ENCODE peak calls at places on chromosomes 1 and 21, in four cellular contexts. Q is stimulated activated CD4-positive, alpha-beta T cell treated with anti-CD3 and anti-CD28 coated beads, TNF-alpha, amount 100 ng/mL, for 1 hour; O is hepatic stellate cell; V is CD8-positive, alpha-beta memory T cell. A is an unnamed sample.

GRCh38 chr1:56898005-56898373 is 43.4 kb downstream of the C8A start:
- DNase-seq in Q (no peak), O (no peak), V (no peak), A (no peak)

GRCh38 chr1:205211839-205212241 is 338 bp upstream of the DSTYK start:
- DNase-seq in Q (no peak), O (no peak), V (no peak), A (no peak)

GRCh38 chr1:77322061-77322900 is 40.5 kb downstream of the AK5 start:
- DNase-seq in Q (no peak), O (peak; percentile 23), V (no peak), A (peak; percentile 97)

GRCh38 chr1:79090985-79091384 is 84.5 kb upstream of the ADGRL4 start:
- DNase-seq in Q (no peak), O (no peak), V (no peak), A (peak; percentile 59)

GRCh38 chr1:85936470-85936869 is 220.1 kb downstream of the COL24A1 start:
- DNase-seq in Q (no peak), O (no peak), V (no peak), A (no peak)

GRCh38 chr1:25799758-25800537 is at the start of gene SELENON:
- DNase-seq in Q (no peak), O (peak; percentile 78), V (peak; percentile 59), A (no peak)

GRCh38 chr1:232996143-232996542 is 45.7 kb downstream of the NTPCR start:
- DNase-seq in Q (no peak), O (no peak), V (no peak), A (no peak)

GRCh38 chr21:35920428-35920827 is 139.9 kb downstream of the SETD4 start:
- DNase-seq in Q (no peak), O (no peak), V (no peak), A (no peak)

GRCh38 chr1:40694353-40694874 is 2.9 kb downstream of the NFYC start:
- DNase-seq in Q (no peak), O (no peak), V (no peak), A (no peak)

GRCh38 chr1:228090613-228091081 is 8.1 kb downstream of the ARF1 start:
- DNase-seq in Q (no peak), O (peak; percentile 46), V (peak; percentile 35), A (peak; percentile 38)

GRCh38 chr21:42310411-42311001 is 4.7 kb downstream of the TFF3 start:
- DNase-seq in Q (no peak), O (no peak), V (no peak), A (no peak)

GRCh38 chr21:35303085-35303484 is 254.0 kb upstream of the RUNX1 start:
- DNase-seq in Q (no peak), O (peak; percentile 35), V (no peak), A (peak; percentile 97)

GRCh38 chr1:6918286-6918907 is 133.1 kb downstream of the CAMTA1 start:
- DNase-seq in Q (no peak), O (no peak), V (no peak), A (peak; percentile 64)

GRCh38 chr1:112974646-112975045 is 18.6 kb upstream of the SLC16A1 start:
- DNase-seq in Q (no peak), O (no peak), V (no peak), A (no peak)

GRCh38 chr1:9361630-9362256 is 69.0 kb downstream of the SPSB1 start:
- DNase-seq in Q (no peak), O (no peak), V (no peak), A (no peak)

GRCh38 chr21:16195896-16196443 is 466.2 kb downstream of the USP25 start:
- DNase-seq in Q (no peak), O (no peak), V (no peak), A (peak; percentile 35)

GRCh38 chr1:180720753-180721152 is 88.9 kb downstream of the XPR1 start:
- DNase-seq in Q (no peak), O (no peak), V (no peak), A (peak; percentile 2)

GRCh38 chr21:19256934-19257660 is 853.5 kb upstream of the TMPRSS15 start:
- DNase-seq in Q (no peak), O (no peak), V (no peak), A (no peak)

GRCh38 chr1:76868154-76868882 is 1.0 kb downstream of the ST6GALNAC5 start:
- DNase-seq in Q (no peak), O (peak; percentile 23), V (no peak), A (no peak)

GRCh38 chr1:45230537-45230936 is 24.1 kb upstream of the ZSWIM5 start:
- DNase-seq in Q (no peak), O (no peak), V (no peak), A (peak; percentile 30)

GRCh38 chr1:9145021-9145668 is 16.2 kb upstream of the GPR157 start:
- DNase-seq in Q (no peak), O (peak; percentile 38), V (peak; percentile 38), A (peak; percentile 55)

GRCh38 chr1:207459008-207459407 is 4.9 kb downstream of the CR2 start:
- DNase-seq in Q (no peak), O (no peak), V (peak; percentile 47), A (no peak)

GRCh38 chr1:18932387-18932786 is 24.1 kb downstream of the IFFO2 start:
- DNase-seq in Q (no peak), O (no peak), V (no peak), A (peak; percentile 88)

GRCh38 chr1:12275370-12275769 is 45.5 kb downstream of the VPS13D start:
- DNase-seq in Q (no peak), O (peak; percentile 26), V (no peak), A (no peak)

GRCh38 chr1:31765041-31765467 is 914 bp upstream of the ADGRB2 start:
- DNase-seq in Q (no peak), O (no peak), V (no peak), A (no peak)

GRCh38 chr21:36237441-36237840 is 80.8 kb downstream of the DOP1B start:
- DNase-seq in Q (no peak), O (no peak), V (no peak), A (peak; percentile 96)

GRCh38 chr1:185073725-185074124 is 28.4 kb downstream of the RNF2 start:
- DNase-seq in Q (no peak), O (no peak), V (no peak), A (no peak)

GRCh38 chr1:181038399-181038873 is 4.7 kb downstream of the MR1 start:
- DNase-seq in Q (no peak), O (peak; percentile 81), V (peak; percentile 76), A (peak; percentile 79)

GRCh38 chr1:29240400-29240837 is 4.1 kb downstream of the PTPRU start:
- DNase-seq in Q (no peak), O (no peak), V (no peak), A (no peak)

GRCh38 chr1:211210965-211211364 is 48.2 kb upstream of the RCOR3 start:
- DNase-seq in Q (no peak), O (no peak), V (no peak), A (no peak)

GRCh38 chr1:51690285-51690961 is 73.5 kb downstream of the OSBPL9 start:
- DNase-seq in Q (no peak), O (no peak), V (no peak), A (peak; percentile 99)

GRCh38 chr1:27992271-27992670 is 32.5 kb downstream of the XKR8 start:
- DNase-seq in Q (peak; percentile 7), O (no peak), V (peak; percentile 70), A (no peak)

GRCh38 chr21:16084776-16085364 is 355.1 kb downstream of the USP25 start:
- DNase-seq in Q (no peak), O (no peak), V (no peak), A (peak; percentile 25)

GRCh38 chr1:25703041-25703440 is 86.5 kb downstream of the MAN1C1 start:
- DNase-seq in Q (no peak), O (no peak), V (no peak), A (no peak)

GRCh38 chr1:91754348-91754747 is 131.6 kb downstream of the TGFBR3 start:
- DNase-seq in Q (no peak), O (peak; percentile 14), V (no peak), A (peak; percentile 70)

GRCh38 chr1:212366901-212367300 is 47.8 kb downstream of the PACC1 start:
- DNase-seq in Q (no peak), O (peak; percentile 8), V (no peak), A (peak; percentile 12)

GRCh38 chr1:170156594-170156993 is 10.8 kb downstream of the NTMT2 start:
- DNase-seq in Q (no peak), O (no peak), V (no peak), A (no peak)

A was measured in bronchial epithelial cell.